ENCODE peak calls at places on chromosomes 6 and 20, in six cellular contexts. Z is K562, X is GM12878, H is SK-N-SH, I is HepG2, O is H1. Q is an unnamed sample.

GRCh38 chr6:31791324-31792089 is 4.0 kb downstream of the VARS1 start:
- DNase-seq in X (no peak), O (no peak), I (peak; percentile 65), Z (peak; percentile 84), H (peak; percentile 86), Q (no peak)

GRCh38 chr6:21523652-21524051 is 69.9 kb upstream of the SOX4 start:
- DNase-seq in I (no peak), Z (no peak), X (no peak), H (no peak), O (no peak), Q (no peak)

GRCh38 chr6:8219352-8219943 is 117.1 kb upstream of the EEF1E1 start:
- DNase-seq in Z (peak; percentile 62), I (peak; percentile 53), X (no peak), H (peak; percentile 60), O (no peak), Q (peak; percentile 6)

GRCh38 chr6:42177514-42178364 is 4.6 kb downstream of the GUCA1A start:
- DNase-seq in X (no peak), H (peak; percentile 88), O (peak; percentile 33), I (no peak), Z (peak; percentile 56), Q (no peak)

GRCh38 chr20:62523473-62524203 is 47.8 kb upstream of the GATA5 start:
- DNase-seq in O (no peak), Z (peak; percentile 98), X (no peak), I (peak; percentile 80), H (peak; percentile 60), Q (no peak)

GRCh38 chr20:25204550-25205276 is 9.2 kb downstream of the ENTPD6 start:
- DNase-seq in Z (no peak), H (no peak), O (no peak), X (no peak), I (no peak), Q (peak; percentile 57)

GRCh38 chr6:126773122-126773805 is 345.2 kb upstream of the RSPO3 start:
- DNase-seq in Z (no peak), I (no peak), X (no peak), O (no peak), H (no peak), Q (no peak)

GRCh38 chr6:41546866-41547798 is 951 bp downstream of the FOXP4 start:
- DNase-seq in X (no peak), Z (peak; percentile 80), I (no peak), O (no peak), H (peak; percentile 80), Q (peak; percentile 36)

GRCh38 chr6:44003345-44004061 is 123.7 kb downstream of the MRPL14 start:
- DNase-seq in Z (no peak), H (no peak), I (no peak), X (no peak), O (no peak), Q (no peak)

GRCh38 chr6:158718431-158719126 is 68.7 kb downstream of the SYTL3 start:
- DNase-seq in Z (peak; percentile 66), O (peak; percentile 77), I (peak; percentile 38), H (peak; percentile 59), X (no peak), Q (no peak)

GRCh38 chr6:71602385-71602949 is 283.9 kb upstream of the RIMS1 start:
- DNase-seq in O (no peak), I (no peak), Z (no peak), H (no peak), X (no peak), Q (no peak)

GRCh38 chr6:34595332-34596090 is 39.4 kb upstream of the SPDEF start:
- DNase-seq in I (no peak), O (no peak), H (no peak), X (no peak), Z (no peak), Q (no peak)

GRCh38 chr20:62437985-62438384 is 10.6 kb upstream of the RBBP8NL start:
- DNase-seq in I (no peak), H (no peak), Z (no peak), X (no peak), O (no peak), Q (no peak)

GRCh38 chr6:13559251-13559650 is 15.2 kb upstream of the SIRT5 start:
- DNase-seq in O (no peak), I (peak; percentile 36), H (peak; percentile 16), Z (no peak), X (no peak), Q (no peak)

GRCh38 chr6:139881728-139882211 is 507.3 kb upstream of the CITED2 start:
- DNase-seq in H (peak; percentile 51), X (no peak), O (no peak), Z (peak; percentile 34), I (peak; percentile 34), Q (peak; percentile 15)

GRCh38 chr6:116352515-116353471 is 18.0 kb upstream of the DSE start:
- DNase-seq in Z (no peak), I (no peak), O (no peak), H (no peak), X (peak; percentile 38), Q (no peak)

GRCh38 chr6:166459272-166459671 is 76.5 kb upstream of the MPC1 start:
- DNase-seq in X (no peak), O (no peak), I (no peak), H (no peak), Z (no peak), Q (no peak)

GRCh38 chr6:166459906-166460305 is 77.2 kb upstream of the MPC1 start:
- DNase-seq in X (no peak), I (no peak), Z (no peak), H (no peak), O (no peak), Q (no peak)

GRCh38 chr6:166453651-166454050 is 70.9 kb upstream of the MPC1 start:
- DNase-seq in H (no peak), O (no peak), I (no peak), Z (no peak), X (no peak), Q (no peak)

GRCh38 chr6:166454692-166455515 is 72.2 kb upstream of the MPC1 start:
- DNase-seq in O (no peak), X (no peak), H (no peak), I (no peak), Z (no peak), Q (no peak)

GRCh38 chr6:166456360-166457156 is 73.8 kb upstream of the MPC1 start:
- DNase-seq in O (no peak), H (no peak), X (peak; percentile 17), Z (no peak), I (no peak), Q (no peak)
- TF ChIP-seq CTCF in O (peak; percentile 54), H (peak; percentile 32), X (peak; percentile 48), Z (no peak), I (peak; percentile 29), Q (no peak)

GRCh38 chr6:162999575-163000285 is 272.0 kb downstream of the PACRG start:
- DNase-seq in O (no peak), I (no peak), H (no peak), Z (no peak), X (no peak), Q (no peak)

GRCh38 chr6:162998777-162999176 is 271.0 kb downstream of the PACRG start:
- DNase-seq in X (no peak), H (no peak), I (no peak), O (no peak), Z (no peak), Q (no peak)

DNA sequence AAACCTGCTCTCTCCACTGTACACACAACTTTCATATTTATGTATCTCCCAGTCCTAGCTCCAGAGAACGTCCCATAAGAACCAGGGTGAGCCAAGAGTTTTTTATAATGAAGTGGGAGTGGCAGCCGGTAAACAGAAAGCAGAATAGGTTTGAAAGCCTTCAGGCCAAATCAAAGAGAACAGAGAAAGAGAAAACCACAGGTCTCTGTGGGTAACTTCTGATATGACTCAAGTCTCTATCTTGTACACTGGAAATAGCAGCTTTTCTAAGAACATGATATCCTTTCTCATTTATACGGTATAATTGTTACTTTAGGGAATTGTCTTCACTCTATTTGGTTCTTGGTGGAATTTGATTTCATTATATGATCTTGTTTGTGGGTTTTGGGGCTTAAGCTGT is 273.6 kb downstream of the PACRG start:
- DNase-seq in H (no peak), I (no peak), X (peak; percentile 32), Z (no peak), O (no peak), Q (no peak)
- TF ChIP-seq GABPA in H (no peak), I (no peak), X (no peak), Z (no peak), O (no peak), Q (no peak)

DNA sequence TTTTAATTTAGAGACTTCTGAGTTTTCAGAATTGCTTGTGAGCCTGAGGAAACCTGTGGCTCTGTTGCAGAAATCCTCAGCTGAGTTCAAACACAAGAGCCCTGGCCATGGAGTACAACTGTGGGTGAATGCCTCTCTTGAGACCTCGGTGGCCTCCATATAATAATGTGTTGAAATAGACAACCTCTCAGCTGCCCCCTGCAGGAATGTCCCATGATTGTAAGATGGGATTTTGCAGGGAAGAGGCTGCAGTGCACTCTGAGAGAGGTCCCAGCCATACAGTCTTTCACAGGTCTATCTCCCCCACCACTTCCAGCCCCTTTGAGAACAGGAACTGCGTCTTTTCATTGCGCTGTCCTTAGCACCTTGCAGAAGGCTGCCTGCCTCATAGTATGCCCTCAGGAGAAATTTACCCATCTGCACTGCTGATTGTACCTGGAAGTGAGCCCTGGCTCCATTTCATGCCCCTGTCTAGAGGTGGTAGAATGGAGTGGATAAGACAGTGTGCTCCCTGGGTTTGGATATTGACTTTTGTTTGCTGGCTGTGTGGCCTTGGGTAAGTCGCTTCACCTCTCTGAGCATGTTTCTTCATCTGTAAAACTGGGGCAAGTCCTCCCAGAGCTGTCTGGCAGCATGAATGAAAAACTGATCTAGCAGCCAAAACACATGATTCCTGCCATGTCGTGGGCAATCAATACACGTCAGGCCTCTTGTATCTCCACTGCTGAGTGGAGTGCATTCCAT is 16.8 kb upstream of the CDH22 start:
- DNase-seq in H (peak; percentile 71), Z (peak; percentile 46), X (no peak), I (peak; percentile 69), O (no peak), Q (peak; percentile 26)
- TF ChIP-seq CTCF in H (peak; percentile 52), Z (peak; percentile 61), X (peak; percentile 33), I (peak; percentile 68), O (peak; percentile 51), Q (peak; percentile 29)

GRCh38 chr6:169263836-169264608 is 10.4 kb upstream of the THBS2 start:
- DNase-seq in I (no peak), Z (no peak), H (peak; percentile 78), X (no peak), O (no peak), Q (no peak)
- TF ChIP-seq GABPA in I (no peak), Z (no peak), H (no peak), X (no peak), O (no peak), Q (no peak)

GRCh38 chr6:68575765-68576439 is 59.2 kb upstream of the ADGRB3 start:
- DNase-seq in I (no peak), X (no peak), H (no peak), Z (peak; percentile 21), O (no peak), Q (no peak)

GRCh38 chr6:68572975-68573374 is 62.1 kb upstream of the ADGRB3 start:
- DNase-seq in O (no peak), Z (no peak), X (no peak), I (no peak), H (no peak), Q (no peak)

DNA sequence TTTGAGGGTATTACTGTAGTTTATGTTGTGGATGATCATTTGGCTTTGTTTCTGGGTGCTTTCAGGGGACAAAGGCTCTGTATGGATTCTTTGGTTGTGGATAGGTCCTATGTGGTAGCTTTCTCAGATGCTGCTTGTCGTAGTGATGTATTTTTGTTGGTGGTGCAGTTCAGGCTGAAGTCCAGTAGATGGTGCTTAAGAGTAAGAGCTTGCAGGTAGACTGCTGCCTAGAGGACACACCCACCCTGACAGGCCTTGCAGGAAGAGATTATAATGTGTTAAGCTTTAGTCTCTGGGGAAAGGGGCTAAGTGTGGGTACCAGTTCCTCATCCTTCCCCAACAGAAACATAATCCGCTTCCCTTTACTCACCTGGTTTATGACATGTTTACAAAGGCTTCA is 62.6 kb upstream of the ADGRB3 start:
- DNase-seq in I (peak; percentile 62), Z (peak; percentile 51), H (peak; percentile 11), X (peak; percentile 3), O (peak; percentile 15), Q (no peak)
- TF ChIP-seq CTCF in I (peak; percentile 77), Z (peak; percentile 80), H (peak; percentile 46), X (peak; percentile 62), O (peak; percentile 85), Q (peak; percentile 55)